ENCODE peak calls at places on chromosomes 3 and 15, in four cellular contexts. I, B, X and U are unnamed samples.

GRCh38 chr3:127002195-127003174 is 19.6 kb downstream of the PLXNA1 start:
- DNase-seq in I (peak), B (peak), X (peak), U (peak)

GRCh38 chr15:80526556-80527340 is 122.6 kb downstream of the ARNT2 start:
- DNase-seq in I (no peak), B (no peak), X (no peak), U (no peak)

GRCh38 chr3:156050918-156051317 is 69.5 kb upstream of the KCNAB1 start:
- DNase-seq in I (no peak), B (no peak), X (no peak), U (no peak)

GRCh38 chr3:84724877-84725276 is 233.9 kb upstream of the CADM2 start:
- DNase-seq in I (no peak), B (no peak), X (no peak), U (no peak)

GRCh38 chr3:155611456-155611855 is 133.4 kb downstream of the PLCH1 start:
- DNase-seq in I (no peak), B (no peak), X (no peak), U (no peak)

GRCh38 chr3:105032541-105032940 is 334.2 kb upstream of the ALCAM start:
- DNase-seq in I (peak), B (no peak), X (no peak), U (no peak)

GRCh38 chr3:65776494-65776893 is 262.2 kb downstream of the MAGI1 start:
- DNase-seq in I (no peak), B (no peak), X (no peak), U (no peak)

GRCh38 chr3:134356411-134357040 is 17.7 kb downstream of the AMOTL2 start:
- DNase-seq in I (no peak), B (no peak), X (no peak), U (peak)

GRCh38 chr3:13193320-13194284 is 120.4 kb upstream of the IQSEC1 start:
- DNase-seq in I (no peak), B (no peak), X (no peak), U (no peak)

GRCh38 chr3:119778176-119778575 is 3.7 kb upstream of the NR1I2 start:
- DNase-seq in I (no peak), B (no peak), X (no peak), U (no peak)

GRCh38 chr3:39241502-39241901 is 38.3 kb downstream of the CX3CR1 start:
- DNase-seq in I (no peak), B (no peak), X (no peak), U (no peak)

GRCh38 chr3:76585794-76586392 is 454.0 kb upstream of the ROBO2 start:
- DNase-seq in I (no peak), B (no peak), X (no peak), U (no peak)

DNA sequence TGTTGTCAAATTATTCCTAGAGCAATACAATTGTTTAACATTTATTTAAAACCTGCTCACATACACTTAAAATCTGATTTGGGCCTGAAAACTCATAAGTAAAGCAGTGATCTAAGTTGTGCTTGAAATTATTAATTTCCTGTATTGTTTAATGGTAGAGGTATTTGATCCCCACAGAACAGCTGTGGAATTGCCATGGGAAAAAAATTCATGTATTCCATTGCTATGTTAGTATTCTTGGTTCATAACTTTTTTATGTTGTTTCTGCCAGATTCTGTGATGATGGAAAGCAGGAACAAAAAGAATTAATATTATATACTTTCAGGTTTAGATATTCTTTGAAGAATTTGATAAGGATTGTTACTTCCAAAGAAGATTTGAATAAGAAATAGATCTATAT is 831.5 kb upstream of the NR2F2 start:
- DNase-seq in I (no peak), B (no peak), X (no peak), U (no peak)
- H3K27ac ChIP-seq in I (no peak), B (no peak), X (no peak), U (no peak)

GRCh38 chr3:106204160-106204868 is 335.5 kb upstream of the CBLB start:
- DNase-seq in I (no peak), B (no peak), X (no peak), U (no peak)

GRCh38 chr3:106208266-106208665 is 339.5 kb upstream of the CBLB start:
- DNase-seq in I (no peak), B (no peak), X (no peak), U (no peak)

GRCh38 chr3:106208979-106209378 is 340.2 kb upstream of the CBLB start:
- DNase-seq in I (no peak), B (no peak), X (peak), U (no peak)

GRCh38 chr3:106206165-106206564 is 337.4 kb upstream of the CBLB start:
- DNase-seq in I (no peak), B (no peak), X (no peak), U (no peak)

GRCh38 chr3:106206613-106207012 is 337.8 kb upstream of the CBLB start:
- DNase-seq in I (no peak), B (no peak), X (no peak), U (no peak)
- H3K4me3 ChIP-seq in I (no peak), B (no peak), X (no peak), U (no peak)

GRCh38 chr3:141410861-141411771 is 42.8 kb downstream of the ZBTB38 start:
- DNase-seq in I (no peak), B (no peak), X (peak), U (no peak)

GRCh38 chr3:141412087-141412935 is 44.0 kb downstream of the ZBTB38 start:
- DNase-seq in I (peak), B (peak), X (peak), U (no peak)

GRCh38 chr3:141412936-141413354 is 44.6 kb downstream of the ZBTB38 start:
- DNase-seq in I (peak), B (peak), X (peak), U (no peak)

GRCh38 chr3:141408596-141408995 is 40.3 kb downstream of the ZBTB38 start:
- DNase-seq in I (no peak), B (no peak), X (no peak), U (no peak)

GRCh38 chr3:141410408-141410807 is 42.1 kb downstream of the ZBTB38 start:
- DNase-seq in I (no peak), B (no peak), X (peak), U (peak)
- TF ChIP-seq CTCF in I (no peak), B (no peak), X (no peak), U (no peak)

GRCh38 chr3:143070977-143071551 is 48.5 kb upstream of the CHST2 start:
- DNase-seq in I (no peak), B (no peak), X (no peak), U (peak)
- H3K27ac ChIP-seq in I (no peak), B (no peak), X (no peak), U (peak)